ENCODE peak calls at places on chromosomes 5 and 9, in eight cellular contexts. L is kidney epithelial cell, K is heart left ventricle, G is astrocyte of the spinal cord, N is AG10803, Y is thoracic aorta, Z is cardiac muscle cell, R is stomach. J is an unnamed sample.

GRCh38 chr5:141729387-141730006 is 47.5 kb upstream of the ARAP3 start:
- DNase-seq in L (no peak), K (no peak), G (no peak), N (no peak), Y (no peak), Z (no peak), R (no peak), J (no peak)

GRCh38 chr5:77087484-77088291 is 603 bp upstream of the ZBED3 start:
- DNase-seq in L (no peak), K (peak; percentile 28), G (peak; percentile 82), N (no peak), Y (no peak), Z (peak; percentile 81), R (peak; percentile 66), J (peak; percentile 78)

GRCh38 chr5:55114061-55114460 is 11.6 kb downstream of the GZMA start:
- DNase-seq in L (no peak), K (no peak), G (no peak), N (no peak), Y (no peak), Z (no peak), R (no peak), J (no peak)

GRCh38 chr5:2886531-2886930 is 135.1 kb upstream of the IRX2 start:
- DNase-seq in L (no peak), K (no peak), G (no peak), N (no peak), Y (no peak), Z (no peak), R (no peak), J (no peak)

GRCh38 chr9:12657233-12657632 is 36.0 kb upstream of the TYRP1 start:
- DNase-seq in L (no peak), K (no peak), G (no peak), N (no peak), Y (no peak), Z (no peak), R (no peak), J (no peak)

GRCh38 chr5:1002836-1003235 is 5.8 kb upstream of the NKD2 start:
- DNase-seq in L (no peak), K (no peak), G (no peak), N (no peak), Y (no peak), Z (no peak), R (peak; percentile 4), J (no peak)

GRCh38 chr5:83377131-83377865 is 94.2 kb upstream of the VCAN start:
- DNase-seq in L (no peak), K (peak; percentile 22), G (peak; percentile 54), N (peak; percentile 82), Y (no peak), Z (peak; percentile 64), R (no peak), J (no peak)

GRCh38 chr9:78428640-78429039 is 131.7 kb downstream of the PSAT1 start:
- DNase-seq in L (no peak), K (no peak), G (no peak), N (no peak), Y (no peak), Z (no peak), R (no peak), J (no peak)

GRCh38 chr9:108885643-108886348 is 23.7 kb downstream of the ACTL7A start:
- DNase-seq in L (peak; percentile 57), K (no peak), G (peak; percentile 81), N (peak; percentile 51), Y (no peak), Z (peak; percentile 90), R (no peak), J (peak; percentile 50)

GRCh38 chr9:21334603-21334968 is 618 bp downstream of the KLHL9 start:
- DNase-seq in L (no peak), K (no peak), G (no peak), N (peak; percentile 35), Y (no peak), Z (peak; percentile 28), R (no peak), J (no peak)

GRCh38 chr5:140072812-140073211 is 29.7 kb upstream of the NRG2 start:
- DNase-seq in L (no peak), K (no peak), G (no peak), N (no peak), Y (no peak), Z (no peak), R (no peak), J (no peak)

GRCh38 chr9:76756273-76756650 is 8.0 kb upstream of the PCA3 start:
- DNase-seq in L (no peak), K (no peak), G (peak; percentile 19), N (peak; percentile 64), Y (no peak), Z (peak; percentile 34), R (no peak), J (no peak)

GRCh38 chr5:111932628-111933027 is 175.6 kb upstream of the NREP start:
- DNase-seq in L (no peak), K (peak; percentile 26), G (peak; percentile 33), N (no peak), Y (no peak), Z (peak; percentile 56), R (no peak), J (no peak)

GRCh38 chr9:131270171-131271015 is 5.9 kb downstream of the FAM78A start:
- DNase-seq in L (no peak), K (peak; percentile 90), G (no peak), N (no peak), Y (no peak), Z (peak; percentile 32), R (peak; percentile 46), J (no peak)

GRCh38 chr5:118611332-118611945 is 376.9 kb downstream of the DTWD2 start:
- DNase-seq in L (no peak), K (no peak), G (peak; percentile 44), N (peak; percentile 47), Y (no peak), Z (peak; percentile 44), R (peak; percentile 35), J (peak; percentile 6)

GRCh38 chr9:101739311-101739710 is 864 bp upstream of the GRIN3A start:
- DNase-seq in L (no peak), K (no peak), G (no peak), N (no peak), Y (no peak), Z (no peak), R (no peak), J (no peak)
- H3K4me3 ChIP-seq in L (no peak overlapping the region), K (no peak overlapping the region), G (no peak overlapping the region), N (no peak overlapping the region), Y (no peak overlapping the region), Z (no peak overlapping the region), R (no peak overlapping the region), J (no peak overlapping the region)

GRCh38 chr5:171770153-171770552 is 15.5 kb upstream of the SMIM23 start:
- DNase-seq in L (no peak), K (no peak), G (no peak), N (no peak), Y (no peak), Z (no peak), R (no peak), J (no peak)
- TF ChIP-seq CTCF in L (no peak), K (no peak), G (no peak), N (no peak), Y (no peak), Z (no peak), R (no peak), J (no peak)

GRCh38 chr9:677461-678097 is 163.9 kb upstream of the DMRT1 start:
- DNase-seq in L (no peak), K (no peak), G (peak; percentile 46), N (peak; percentile 29), Y (no peak), Z (no peak), R (no peak), J (no peak)
- H3K4me3 ChIP-seq in L (no peak overlapping the region), K (peak overlapping the region; percentile 61), G (no peak overlapping the region), N (peak overlapping the region; percentile 26), Y (peak overlapping the region; percentile 72), Z (no peak overlapping the region), R (peak overlapping the region; percentile 41), J (peak overlapping the region; percentile 24)

GRCh38 chr5:149679876-149680809 is 50.0 kb upstream of the PPARGC1B start:
- DNase-seq in L (no peak), K (peak; percentile 51), G (no peak), N (no peak), Y (no peak), Z (no peak), R (peak; percentile 77), J (no peak)

GRCh38 chr5:149682532-149683076 is 47.5 kb upstream of the PPARGC1B start:
- DNase-seq in L (no peak), K (no peak), G (no peak), N (no peak), Y (no peak), Z (no peak), R (no peak), J (no peak)

GRCh38 chr5:149681922-149682321 is 48.2 kb upstream of the PPARGC1B start:
- DNase-seq in L (no peak), K (no peak), G (no peak), N (no peak), Y (no peak), Z (no peak), R (no peak), J (no peak)

GRCh38 chr5:149680810-149681221 is 49.3 kb upstream of the PPARGC1B start:
- DNase-seq in L (no peak), K (peak; percentile 56), G (no peak), N (no peak), Y (no peak), Z (no peak), R (no peak), J (no peak)

GRCh38 chr5:149681252-149681651 is 48.9 kb upstream of the PPARGC1B start:
- DNase-seq in L (no peak), K (peak; percentile 30), G (no peak), N (no peak), Y (no peak), Z (no peak), R (no peak), J (no peak)
- TF ChIP-seq CTCF in L (no peak), K (no peak), G (no peak), N (no peak), Y (no peak), Z (no peak), R (no peak), J (no peak)

DNA sequence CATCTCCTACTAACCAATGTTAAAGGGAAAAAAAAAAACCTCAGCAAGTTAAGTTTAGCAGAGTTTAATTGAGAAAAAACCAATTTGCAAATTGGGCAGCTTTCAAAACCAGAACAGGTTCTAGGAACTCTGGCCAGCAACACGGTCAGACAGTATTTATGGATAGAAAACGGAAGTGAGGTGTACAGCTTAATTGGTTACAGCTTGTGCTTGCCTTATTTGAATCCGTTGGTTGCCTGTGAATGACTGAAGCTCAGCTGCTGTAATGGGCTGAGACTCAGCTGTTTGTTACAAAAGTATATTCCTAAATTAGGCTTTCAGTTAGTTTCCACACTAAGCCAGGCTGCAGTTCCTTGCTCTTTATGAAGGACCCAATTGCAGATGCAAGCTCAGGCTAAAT is 217.0 kb downstream of the SREK1 start:
- DNase-seq in L (no peak), K (no peak), G (no peak), N (no peak), Y (no peak), Z (no peak), R (no peak), J (no peak)
- H3K4me3 ChIP-seq in L (no peak overlapping the region), K (no peak overlapping the region), G (no peak overlapping the region), N (no peak overlapping the region), Y (no peak overlapping the region), Z (no peak overlapping the region), R (no peak overlapping the region), J (no peak overlapping the region)

GRCh38 chr5:34686762-34687268 is 30.7 kb downstream of the RAI14 start:
- DNase-seq in L (peak; percentile 100), K (peak; percentile 72), G (peak; percentile 99), N (peak; percentile 90), Y (peak; percentile 57), Z (peak; percentile 99), R (peak; percentile 86), J (peak; percentile 95)
- TF ChIP-seq CTCF in L (no peak), K (no peak), G (no peak), N (peak; percentile 8), Y (no peak), Z (no peak), R (no peak), J (no peak)